ENCODE peak calls at places on chromosomes 6 and 20, in six cellular contexts. Y is osteocyte; W is NCI-H2171 treated with DMSO at 0.1 percent for 48 hours; N is lung; G is left cardiac atrium; Q is stimulated activated CD4-positive, alpha-beta T cell treated with anti-CD3 and anti-CD28 coated beads, TNF-alpha, amount 100 ng/mL, for 24 hours. L is an unnamed sample.

GRCh38 chr6:26311385-26312095 is 53.5 kb upstream of the BTN3A2 start:
- DNase-seq in N (peak), Q (peak), W (peak), Y (no peak), G (no peak), L (peak)

GRCh38 chr6:166394036-166394892 is 11.5 kb upstream of the MPC1 start:
- DNase-seq in Y (no peak), N (no peak), W (no peak), G (no peak), Q (no peak), L (no peak)

GRCh38 chr6:82385546-82385945 is 21.9 kb downstream of the TPBG start:
- DNase-seq in N (no peak), Q (no peak), Y (no peak), G (no peak), W (no peak), L (no peak)

GRCh38 chr6:45678063-45678620 is 300.4 kb upstream of the SUPT3H start:
- DNase-seq in N (no peak), G (no peak), W (no peak), Y (peak), Q (no peak), L (no peak)

GRCh38 chr6:45690846-45691245 is 313.1 kb upstream of the SUPT3H start:
- DNase-seq in G (no peak), N (no peak), Y (no peak), W (no peak), Q (no peak), L (no peak)

GRCh38 chr6:97765480-97765879 is 482.5 kb upstream of the MMS22L start:
- DNase-seq in Q (no peak), Y (no peak), G (no peak), W (no peak), N (no peak), L (no peak)

GRCh38 chr6:17448165-17448564 is 54.8 kb downstream of the CAP2 start:
- DNase-seq in Y (no peak), Q (no peak), G (no peak), W (no peak), N (no peak), L (no peak)

GRCh38 chr20:24764027-24764797 is 184.9 kb upstream of the CST7 start:
- DNase-seq in G (no peak), Q (no peak), Y (peak), W (no peak), N (no peak), L (no peak)

GRCh38 chr6:43761666-43762409 is 8.2 kb upstream of the VEGFA start:
- DNase-seq in Q (no peak), N (no peak), W (no peak), G (no peak), Y (no peak), L (peak)

GRCh38 chr6:85041376-85041775 is 277.0 kb upstream of the TBX18 start:
- DNase-seq in G (no peak), N (no peak), Q (no peak), Y (no peak), W (no peak), L (no peak)

GRCh38 chr6:88141641-88142298 is 24.4 kb downstream of the CNR1 start:
- DNase-seq in G (no peak), Y (no peak), Q (no peak), N (no peak), W (no peak), L (no peak)

GRCh38 chr6:11241793-11242201 is 9.3 kb upstream of the NEDD9 start:
- DNase-seq in Q (no peak), W (no peak), N (peak), G (peak), Y (no peak), L (peak)